ENCODE peak calls at places on chromosome 10, in ten cellular contexts. B, X, J, F, D, I, G, K, L and O are unnamed samples.

GRCh38 chr10:24920907-24921881 is 31.2 kb downstream of the PRTFDC1 start:
- DNase-seq in F (peak; percentile 66), G (peak; percentile 44), J (peak; percentile 43), B (no peak), L (no peak), D (no peak), I (peak; percentile 80), K (no peak), X (peak; percentile 98), O (peak; percentile 1)

GRCh38 chr10:329361-330099 is 194.3 kb downstream of the ZMYND11 start:
- DNase-seq in G (peak; percentile 9), K (peak; percentile 11), I (peak; percentile 91), J (no peak), F (peak; percentile 93), D (peak; percentile 96), X (peak; percentile 97), B (no peak), L (no peak), O (no peak)

GRCh38 chr10:132397036-132397541 is at the start of gene PWWP2B:
- DNase-seq in F (peak; percentile 55), I (no peak), J (no peak), B (no peak), D (no peak), X (peak; percentile 41), K (peak; percentile 69), L (peak; percentile 58), G (peak; percentile 52), O (peak; percentile 38)

GRCh38 chr10:70744617-70745138 is 40.5 kb downstream of the TBATA start:
- DNase-seq in J (no peak), I (no peak), F (no peak), B (no peak), D (no peak), G (no peak), L (no peak), X (no peak), K (no peak), O (no peak)

GRCh38 chr10:26438534-26439269 is 561 bp downstream of the APBB1IP start:
- DNase-seq in K (peak; percentile 1), G (peak; percentile 74), D (peak; percentile 92), F (peak; percentile 50), L (peak; percentile 74), I (no peak), X (peak; percentile 64), B (no peak), J (peak; percentile 76), O (no peak)

GRCh38 chr10:129914153-129914855 is 49.8 kb downstream of the EBF3 start:
- DNase-seq in B (no peak), X (no peak), K (no peak), G (no peak), D (no peak), I (no peak), J (no peak), L (no peak), F (no peak), O (no peak)

GRCh38 chr10:9140373-9140772 is 1085.9 kb downstream of the GATA3 start:
- DNase-seq in K (peak; percentile 15), F (no peak), D (no peak), L (no peak), X (no peak), J (no peak), I (no peak), B (no peak), G (no peak), O (peak; percentile 9)

GRCh38 chr10:94005050-94005449 is 11.3 kb downstream of the PLCE1 start:
- DNase-seq in G (no peak), I (no peak), F (no peak), X (no peak), K (no peak), B (no peak), D (no peak), L (no peak), J (no peak), O (no peak)

GRCh38 chr10:114367676-114368391 is 36.5 kb downstream of the AFAP1L2 start:
- DNase-seq in K (no peak), F (peak; percentile 88), D (no peak), J (no peak), B (no peak), I (no peak), L (no peak), G (no peak), X (no peak), O (no peak)

GRCh38 chr10:112221545-112221944 is 38.0 kb upstream of the GPAM start:
- DNase-seq in G (no peak), F (no peak), J (no peak), K (no peak), I (no peak), X (peak; percentile 61), L (no peak), D (no peak), B (no peak), O (no peak)

GRCh38 chr10:13449296-13449695 is 79.5 kb downstream of the BEND7 start:
- DNase-seq in I (no peak), K (no peak), L (no peak), F (no peak), X (peak; percentile 35), G (no peak), B (no peak), D (no peak), J (no peak), O (no peak)

GRCh38 chr10:104336829-104337526 is 1.3 kb downstream of the ITPRIP start:
- DNase-seq in D (no peak), B (no peak), I (no peak), K (no peak), X (peak; percentile 41), F (peak; percentile 46), L (no peak), G (no peak), J (peak; percentile 13), O (peak; percentile 35)

GRCh38 chr10:75032813-75033212 is 78.6 kb upstream of the SAMD8 start:
- DNase-seq in J (no peak), X (no peak), K (no peak), F (no peak), D (no peak), B (no peak), G (no peak), I (no peak), L (no peak), O (no peak)

GRCh38 chr10:103852856-103853255 is 2.5 kb downstream of the SH3PXD2A start:
- DNase-seq in X (no peak), L (no peak), B (no peak), F (no peak), I (peak; percentile 22), J (no peak), K (no peak), G (no peak), D (no peak), O (no peak)

GRCh38 chr10:75095631-75096030 is 15.8 kb upstream of the SAMD8 start:
- DNase-seq in D (no peak), F (no peak), I (no peak), L (no peak), K (no peak), J (no peak), G (no peak), X (no peak), B (no peak), O (no peak)

GRCh38 chr10:110088756-110089155 is 81.0 kb downstream of the ADD3 start:
- DNase-seq in I (no peak), J (no peak), K (no peak), F (no peak), B (no peak), G (no peak), D (no peak), L (no peak), X (no peak), O (no peak)

GRCh38 chr10:99815611-99816010 is 33.2 kb downstream of the ABCC2 start:
- DNase-seq in J (no peak), I (no peak), L (no peak), F (no peak), X (no peak), K (no peak), D (no peak), G (no peak), B (no peak), O (no peak)

GRCh38 chr10:5442056-5442989 is 30.0 kb downstream of the NET1 start:
- DNase-seq in F (peak; percentile 49), J (peak; percentile 34), D (no peak), X (peak; percentile 68), G (no peak), L (peak; percentile 60), I (no peak), K (peak; percentile 50), B (no peak), O (peak; percentile 43)

GRCh38 chr10:115921795-115922194 is 351.2 kb downstream of the GFRA1 start:
- DNase-seq in J (no peak), B (no peak), G (no peak), D (no peak), L (no peak), F (no peak), I (peak; percentile 20), X (peak; percentile 87), K (no peak), O (no peak)

GRCh38 chr10:75487087-75487784 is 55.8 kb downstream of the LRMDA start:
- DNase-seq in B (no peak), L (no peak), D (no peak), G (no peak), I (no peak), F (no peak), J (no peak), X (no peak), K (no peak), O (no peak)

GRCh38 chr10:31345886-31346285 is 26.9 kb downstream of the ZEB1 start:
- DNase-seq in I (no peak), B (no peak), L (no peak), X (no peak), F (no peak), G (no peak), J (no peak), D (no peak), K (no peak), O (no peak)

GRCh38 chr10:127431525-127431924 is 117.6 kb upstream of the NPS start:
- DNase-seq in B (no peak), X (no peak), G (no peak), L (no peak), I (no peak), K (no peak), D (no peak), F (no peak), J (no peak), O (no peak)

GRCh38 chr10:72637398-72637857 is 11.5 kb upstream of the MICU1 start:
- DNase-seq in D (no peak), K (peak; percentile 2), X (peak; percentile 79), B (no peak), F (no peak), G (no peak), J (peak; percentile 56), L (no peak), I (peak; percentile 12), O (no peak)

GRCh38 chr10:50929670-50930069 is 44.2 kb upstream of the A1CF start:
- DNase-seq in B (no peak), X (peak; percentile 28), L (no peak), J (no peak), D (no peak), F (no peak), I (no peak), K (no peak), G (no peak), O (no peak)

GRCh38 chr10:23345861-23346260 is 1.3 kb upstream of the C10orf67 start:
- DNase-seq in L (no peak), X (peak; percentile 91), B (no peak), D (no peak), K (no peak), F (no peak), I (peak; percentile 89), J (no peak), G (no peak), O (no peak)

GRCh38 chr10:99767901-99768300 is 14.5 kb upstream of the ABCC2 start:
- DNase-seq in K (no peak), I (no peak), X (no peak), L (no peak), J (no peak), F (no peak), G (no peak), B (no peak), D (no peak), O (no peak)

GRCh38 chr10:22666287-22667092 is 47.9 kb downstream of the PIP4K2A start:
- DNase-seq in J (no peak), F (no peak), K (peak; percentile 36), G (peak; percentile 38), X (no peak), L (peak; percentile 87), I (no peak), D (no peak), B (no peak), O (no peak)

GRCh38 chr10:12690525-12691139 is 310.9 kb downstream of the CCDC3 start:
- DNase-seq in F (no peak), J (no peak), L (no peak), K (no peak), G (no peak), I (no peak), D (no peak), B (no peak), X (no peak), O (no peak)